ENCODE peak calls at places on chromosomes 4 and X, in seven cellular contexts. One of them, this sample, is unnamed.

GRCh38 chr4:2266181-2266580 is 4.3 kb upstream of the MXD4 start:
- DNase-seq in lower lobe of right lung: no peak
- DNase-seq in anterior cingulate cortex: peak; percentile 52
- DNase-seq in mucosa of gallbladder: peak; percentile 63
- DNase-seq in AG09319: peak; percentile 32
- DNase-seq in transverse colon: no peak
- DNase-seq in neural progenitor cell: no peak
- DNase-seq in this sample: peak; percentile 53

GRCh38 chrX:40411350-40412111 is 169.2 kb upstream of the ATP6AP2 start:
- DNase-seq in lower lobe of right lung: no peak
- DNase-seq in anterior cingulate cortex: no peak
- DNase-seq in mucosa of gallbladder: no peak
- DNase-seq in AG09319: no peak
- DNase-seq in transverse colon: no peak
- DNase-seq in neural progenitor cell: no peak
- DNase-seq in this sample: no peak

GRCh38 chrX:25646156-25646555 is 492.0 kb upstream of the MAGEB18 start:
- DNase-seq in lower lobe of right lung: no peak
- DNase-seq in anterior cingulate cortex: no peak
- DNase-seq in mucosa of gallbladder: no peak
- DNase-seq in AG09319: no peak
- DNase-seq in transverse colon: no peak
- DNase-seq in neural progenitor cell: no peak
- DNase-seq in this sample: no peak

GRCh38 chr4:13160906-13161305 is 323.2 kb downstream of the RAB28 start:
- DNase-seq in lower lobe of right lung: no peak
- DNase-seq in anterior cingulate cortex: no peak
- DNase-seq in mucosa of gallbladder: no peak
- DNase-seq in AG09319: no peak
- DNase-seq in transverse colon: no peak
- DNase-seq in neural progenitor cell: no peak
- DNase-seq in this sample: no peak

GRCh38 chr4:122772311-122772710 is 39.8 kb downstream of the BBS12 start:
- DNase-seq in lower lobe of right lung: no peak
- DNase-seq in anterior cingulate cortex: no peak
- DNase-seq in mucosa of gallbladder: no peak
- DNase-seq in AG09319: no peak
- DNase-seq in transverse colon: no peak
- DNase-seq in neural progenitor cell: no peak
- DNase-seq in this sample: no peak

GRCh38 chr4:1399508-1400190 is 6.6 kb downstream of the NKX1-1 start:
- DNase-seq in lower lobe of right lung: peak; percentile 15
- DNase-seq in anterior cingulate cortex: no peak
- DNase-seq in mucosa of gallbladder: no peak
- DNase-seq in AG09319: no peak
- DNase-seq in transverse colon: no peak
- DNase-seq in neural progenitor cell: no peak
- DNase-seq in this sample: no peak

GRCh38 chr4:86834901-86835300 is 14.3 kb downstream of the SLC10A6 start:
- DNase-seq in lower lobe of right lung: no peak
- DNase-seq in anterior cingulate cortex: no peak
- DNase-seq in mucosa of gallbladder: no peak
- DNase-seq in AG09319: no peak
- DNase-seq in transverse colon: no peak
- DNase-seq in neural progenitor cell: no peak
- DNase-seq in this sample: no peak

GRCh38 chrX:21940356-21940829 is at the start of gene SMS:
- DNase-seq in lower lobe of right lung: peak; percentile 83
- DNase-seq in anterior cingulate cortex: peak; percentile 33
- DNase-seq in mucosa of gallbladder: peak; percentile 64
- DNase-seq in AG09319: peak; percentile 34
- DNase-seq in transverse colon: peak; percentile 81
- DNase-seq in neural progenitor cell: peak; percentile 60
- DNase-seq in this sample: no peak

GRCh38 chr4:52869196-52869595 is 7.1 kb downstream of the RASL11B start:
- DNase-seq in lower lobe of right lung: no peak
- DNase-seq in anterior cingulate cortex: peak; percentile 55
- DNase-seq in mucosa of gallbladder: peak; percentile 14
- DNase-seq in AG09319: peak; percentile 55
- DNase-seq in transverse colon: peak; percentile 31
- DNase-seq in neural progenitor cell: no peak
- DNase-seq in this sample: peak; percentile 56

This sample was measured in amygdala.